ENCODE peak calls at places on chromosomes 7 and 10, in four cellular contexts. M is GM10248; B is activated CD4-positive, alpha-beta T cell treated with anti-CD3 and anti-CD28 coated beads, Interleukin-2, amount 50 U/mL, for 24 hours; U is NCI-H460. S is an unnamed sample.

GRCh38 chr7:112869111-112869774 is 79.0 kb upstream of the TMEM168 start:
- DNase-seq in U (peak), B (peak), M (peak), S (no peak)

GRCh38 chr10:89390875-89391576 is 1.4 kb upstream of the IFIT1 start:
- DNase-seq in U (no peak), M (no peak), B (no peak), S (no peak)

GRCh38 chr10:110368556-110368955 is 63.8 kb upstream of the SMNDC1 start:
- DNase-seq in M (no peak), B (no peak), U (no peak), S (no peak)

GRCh38 chr10:12814166-12814565 is 187.3 kb downstream of the CCDC3 start:
- DNase-seq in M (no peak), U (no peak), B (no peak), S (no peak)

GRCh38 chr10:31646519-31646918 is 282.1 kb downstream of the ARHGAP12 start:
- DNase-seq in B (no peak), M (no peak), U (no peak), S (no peak)

GRCh38 chr7:67823345-67823744 is 826.7 kb downstream of the TYW1 start:
- DNase-seq in B (no peak), U (no peak), M (no peak), S (no peak)

GRCh38 chr7:86733783-86734182 is 90.1 kb downstream of the GRM3 start:
- DNase-seq in M (no peak), U (peak), B (no peak), S (no peak)

GRCh38 chr10:132186488-132187413 is at the start of gene DPYSL4:
- DNase-seq in M (peak), B (no peak), U (no peak), S (no peak)

GRCh38 chr7:34939175-34939574 is 98.1 kb downstream of the DPY19L1 start:
- DNase-seq in B (no peak), M (no peak), U (peak), S (no peak)

GRCh38 chr7:112892263-112892662 is 102.1 kb upstream of the TMEM168 start:
- DNase-seq in M (no peak), U (no peak), B (no peak), S (no peak)

GRCh38 chr7:77565917-77566316 is 28.8 kb downstream of the PTPN12 start:
- DNase-seq in B (no peak), U (peak), M (no peak), S (no peak)

GRCh38 chr7:42137941-42138340 is 99.1 kb downstream of the GLI3 start:
- DNase-seq in M (no peak), B (no peak), U (no peak), S (no peak)

GRCh38 chr7:142611566-142612250 is 137.6 kb upstream of the PRSS1 start:
- DNase-seq in B (no peak), U (no peak), M (no peak), S (no peak)

GRCh38 chr10:76172020-76172419 is 740.6 kb downstream of the LRMDA start:
- DNase-seq in M (no peak), B (no peak), U (no peak), S (no peak)